ENCODE peak calls at places on chromosomes 6 and 20, in six cellular contexts. One of them, this sample, is unnamed.

GRCh38 chr6:45327956-45328522 is at the start of gene RUNX2:
- DNase-seq in spleen: no peak
- DNase-seq in fibroblast of lung: peak; percentile 99
- DNase-seq in CD8-positive, alpha-beta memory T cell: no peak
- DNase-seq in sigmoid colon: no peak
- DNase-seq in heart right ventricle: no peak
- DNase-seq in this sample: no peak

GRCh38 chr20:48921883-48922867 is 664 bp downstream of the ARFGEF2 start:
- DNase-seq in spleen: peak; percentile 92
- DNase-seq in sigmoid colon: no peak
- DNase-seq in heart right ventricle: peak; percentile 62
- DNase-seq in CD8-positive, alpha-beta memory T cell: no peak
- DNase-seq in fibroblast of lung: peak; percentile 53
- DNase-seq in this sample: peak; percentile 63

GRCh38 chr6:15674690-15675386 is 12.0 kb upstream of the DTNBP1 start:
- DNase-seq in sigmoid colon: no peak
- DNase-seq in spleen: no peak
- DNase-seq in heart right ventricle: no peak
- DNase-seq in fibroblast of lung: no peak
- DNase-seq in CD8-positive, alpha-beta memory T cell: no peak
- DNase-seq in this sample: no peak

GRCh38 chr6:43733471-43734293 is 36.3 kb upstream of the VEGFA start:
- DNase-seq in spleen: peak; percentile 57
- DNase-seq in fibroblast of lung: no peak
- DNase-seq in CD8-positive, alpha-beta memory T cell: no peak
- DNase-seq in sigmoid colon: no peak
- DNase-seq in heart right ventricle: no peak
- DNase-seq in this sample: no peak

GRCh38 chr6:42984924-42985475 is 630 bp downstream of the PPP2R5D start:
- DNase-seq in fibroblast of lung: peak; percentile 11
- DNase-seq in heart right ventricle: peak; percentile 29
- DNase-seq in sigmoid colon: no peak
- DNase-seq in CD8-positive, alpha-beta memory T cell: no peak
- DNase-seq in spleen: no peak
- DNase-seq in this sample: no peak

GRCh38 chr6:17405944-17406245 is 12.5 kb downstream of the CAP2 start:
- DNase-seq in heart right ventricle: no peak
- DNase-seq in spleen: no peak
- DNase-seq in sigmoid colon: no peak
- DNase-seq in CD8-positive, alpha-beta memory T cell: no peak
- DNase-seq in fibroblast of lung: no peak
- DNase-seq in this sample: no peak

GRCh38 chr6:137341721-137342195 is 122.6 kb upstream of the IFNGR1 start:
- DNase-seq in fibroblast of lung: no peak
- DNase-seq in sigmoid colon: no peak
- DNase-seq in CD8-positive, alpha-beta memory T cell: peak; percentile 40
- DNase-seq in heart right ventricle: peak; percentile 23
- DNase-seq in spleen: no peak
- DNase-seq in this sample: peak; percentile 65

GRCh38 chr6:169158182-169158573 is 95.5 kb downstream of the THBS2 start:
- DNase-seq in CD8-positive, alpha-beta memory T cell: no peak
- DNase-seq in spleen: no peak
- DNase-seq in fibroblast of lung: peak; percentile 91
- DNase-seq in heart right ventricle: peak; percentile 76
- DNase-seq in sigmoid colon: peak; percentile 80
- DNase-seq in this sample: no peak

DNA sequence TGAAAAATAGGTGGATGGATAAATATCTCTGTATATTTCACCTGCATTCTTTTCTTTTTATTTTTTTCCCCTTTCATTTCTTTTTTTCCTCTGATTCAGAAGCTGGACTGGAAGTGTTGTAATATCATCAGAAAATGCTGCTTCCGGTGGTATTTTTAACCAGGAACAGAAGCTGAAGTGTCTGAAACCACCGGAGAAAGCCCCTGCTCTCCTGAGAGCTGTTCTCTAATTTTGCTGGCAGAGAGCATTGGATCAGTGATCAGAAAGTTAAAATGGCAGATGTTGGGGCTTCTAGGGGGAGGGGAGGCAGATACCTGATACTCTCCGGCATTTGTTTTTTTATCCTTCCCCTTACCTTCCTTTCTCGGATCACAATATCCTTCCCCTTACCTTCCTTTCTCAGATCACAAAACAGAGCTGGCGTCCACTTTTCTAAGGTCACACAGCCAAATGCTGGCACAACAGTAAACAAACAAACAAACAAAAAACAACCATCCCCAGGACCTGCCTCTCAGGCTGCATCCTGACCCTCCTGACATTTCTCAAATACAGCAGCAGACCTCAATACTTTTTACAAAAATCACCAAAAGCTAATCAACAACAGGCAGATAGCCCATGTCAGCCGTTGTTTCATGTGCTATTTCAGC is 143.2 kb upstream of the ZNF217 start:
- DNase-seq in heart right ventricle: no peak
- DNase-seq in sigmoid colon: no peak
- DNase-seq in spleen: no peak
- DNase-seq in fibroblast of lung: peak; percentile 67
- DNase-seq in CD8-positive, alpha-beta memory T cell: no peak
- DNase-seq in this sample: peak; percentile 16
- H3K4me3 ChIP-seq in heart right ventricle: peak overlapping the region; percentile 10
- H3K4me3 ChIP-seq in sigmoid colon: no peak overlapping the region
- H3K4me3 ChIP-seq in spleen: no peak overlapping the region
- H3K4me3 ChIP-seq in fibroblast of lung: no peak overlapping the region
- H3K4me3 ChIP-seq in CD8-positive, alpha-beta memory T cell: no peak overlapping the region
- H3K4me3 ChIP-seq in this sample: no peak overlapping the region

DNA sequence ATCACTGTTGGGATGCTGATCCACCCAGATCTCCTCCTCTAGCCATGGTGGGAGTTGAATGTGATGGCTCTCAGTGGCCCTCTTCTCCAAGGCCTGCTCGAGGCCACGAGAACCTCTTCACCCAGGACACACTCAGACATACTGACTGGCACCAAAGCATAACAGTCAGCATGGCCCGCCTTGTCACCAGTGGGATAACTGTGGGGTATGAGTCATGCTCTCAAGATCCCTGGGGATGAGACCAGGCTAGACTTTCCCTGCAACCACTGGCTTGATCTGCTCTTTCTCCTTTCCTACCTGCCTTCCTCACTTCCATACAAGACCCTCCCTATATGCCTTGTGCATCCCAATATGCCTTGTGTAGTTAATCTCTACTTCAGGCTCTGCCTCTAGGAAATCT is 66.8 kb downstream of the RIN2 start:
- DNase-seq in sigmoid colon: no peak
- DNase-seq in heart right ventricle: no peak
- DNase-seq in fibroblast of lung: no peak
- DNase-seq in spleen: no peak
- DNase-seq in CD8-positive, alpha-beta memory T cell: no peak
- DNase-seq in this sample: no peak
- H3K4me1 ChIP-seq in sigmoid colon: no peaks in the 10 kb centered on the region
- H3K4me1 ChIP-seq in heart right ventricle: peaks cover 27% of the 10 kb centered on the region
- H3K4me1 ChIP-seq in fibroblast of lung: no peaks in the 10 kb centered on the region
- H3K4me1 ChIP-seq in spleen: peaks cover 87% of the 10 kb centered on the region
- H3K4me1 ChIP-seq in CD8-positive, alpha-beta memory T cell: no peaks in the 10 kb centered on the region
- H3K4me1 ChIP-seq in this sample: no peaks in the 10 kb centered on the region

DNA sequence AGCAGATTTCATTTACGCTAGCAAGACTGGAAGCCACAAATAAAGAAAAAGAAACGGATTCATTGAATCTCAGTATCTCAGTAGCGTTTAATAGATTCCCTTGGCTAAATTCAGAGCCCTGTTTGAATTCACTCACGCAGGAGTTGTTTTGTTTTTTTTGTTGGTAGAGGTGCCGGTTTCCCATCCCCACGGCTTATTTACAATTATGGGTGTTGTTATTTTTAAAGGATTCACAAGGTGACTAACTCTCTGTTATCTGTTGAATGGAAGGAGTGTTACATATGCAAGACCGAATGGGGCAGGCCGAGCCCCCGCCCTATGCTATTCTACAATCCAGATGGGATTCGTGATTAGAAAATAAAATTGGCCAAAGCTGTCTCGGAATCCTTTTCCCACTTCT is 2.3 kb upstream of the INSM1 start:
- DNase-seq in heart right ventricle: no peak
- DNase-seq in spleen: no peak
- DNase-seq in CD8-positive, alpha-beta memory T cell: no peak
- DNase-seq in fibroblast of lung: no peak
- DNase-seq in sigmoid colon: no peak
- DNase-seq in this sample: no peak
- H3K27me3 ChIP-seq in heart right ventricle: peaks cover 74% of the 10 kb centered on the region
- H3K27me3 ChIP-seq in spleen: peaks cover 100% of the 10 kb centered on the region
- H3K27me3 ChIP-seq in CD8-positive, alpha-beta memory T cell: peaks cover 5% of the 10 kb centered on the region
- H3K27me3 ChIP-seq in fibroblast of lung: peaks cover 80% of the 10 kb centered on the region
- H3K27me3 ChIP-seq in sigmoid colon: peaks cover 98% of the 10 kb centered on the region
- H3K27me3 ChIP-seq in this sample: peaks cover 37% of the 10 kb centered on the region

DNA sequence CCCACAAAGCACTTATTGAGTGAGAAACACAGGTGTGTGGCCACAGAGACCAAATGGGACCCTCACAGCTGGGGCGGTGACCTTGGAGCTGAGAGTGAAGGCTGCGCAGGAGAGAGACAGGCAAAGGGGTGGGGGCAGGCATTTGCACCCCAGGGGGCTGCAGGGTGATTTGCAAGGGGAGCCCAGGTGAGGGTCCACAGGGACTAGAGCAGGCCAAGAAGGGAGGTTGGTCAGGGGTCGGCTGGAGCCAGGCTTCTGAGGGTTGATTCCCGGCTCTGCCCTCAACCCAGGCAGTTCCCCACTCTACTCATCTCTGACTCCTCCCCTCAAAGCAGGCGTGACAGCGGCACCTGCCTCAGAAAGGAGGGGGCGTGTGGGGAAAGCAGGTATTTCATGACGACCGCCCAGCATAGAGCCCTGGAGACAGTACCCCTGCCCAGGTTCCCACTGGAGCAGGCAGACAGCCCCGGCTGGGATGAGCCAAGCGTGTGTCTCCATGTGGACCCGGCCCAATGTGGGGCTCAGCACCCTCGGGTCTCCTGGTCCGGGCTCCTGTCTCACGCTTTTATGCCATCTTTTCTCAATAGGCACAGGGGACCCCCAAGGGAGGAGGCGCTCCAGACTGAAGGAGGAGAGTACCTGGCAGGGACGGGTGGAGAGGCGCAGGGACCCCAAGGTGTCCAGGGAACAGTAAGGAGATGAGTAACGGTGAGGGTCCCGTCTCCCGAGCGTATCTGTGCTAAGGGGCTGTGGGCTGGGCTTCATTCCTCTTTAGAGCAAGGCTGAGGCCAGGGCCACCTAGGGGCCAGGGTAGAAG is 3.1 kb upstream of the MRGBP start:
- DNase-seq in sigmoid colon: no peak
- DNase-seq in spleen: peak; percentile 89
- DNase-seq in CD8-positive, alpha-beta memory T cell: no peak
- DNase-seq in fibroblast of lung: no peak
- DNase-seq in heart right ventricle: no peak
- DNase-seq in this sample: no peak
- H3K4me3 ChIP-seq in sigmoid colon: no peak overlapping the region
- H3K4me3 ChIP-seq in spleen: no peak overlapping the region
- H3K4me3 ChIP-seq in CD8-positive, alpha-beta memory T cell: peak overlapping the region; percentile 76
- H3K4me3 ChIP-seq in fibroblast of lung: no peak overlapping the region
- H3K4me3 ChIP-seq in heart right ventricle: no peak overlapping the region
- H3K4me3 ChIP-seq in this sample: no peak overlapping the region

DNA sequence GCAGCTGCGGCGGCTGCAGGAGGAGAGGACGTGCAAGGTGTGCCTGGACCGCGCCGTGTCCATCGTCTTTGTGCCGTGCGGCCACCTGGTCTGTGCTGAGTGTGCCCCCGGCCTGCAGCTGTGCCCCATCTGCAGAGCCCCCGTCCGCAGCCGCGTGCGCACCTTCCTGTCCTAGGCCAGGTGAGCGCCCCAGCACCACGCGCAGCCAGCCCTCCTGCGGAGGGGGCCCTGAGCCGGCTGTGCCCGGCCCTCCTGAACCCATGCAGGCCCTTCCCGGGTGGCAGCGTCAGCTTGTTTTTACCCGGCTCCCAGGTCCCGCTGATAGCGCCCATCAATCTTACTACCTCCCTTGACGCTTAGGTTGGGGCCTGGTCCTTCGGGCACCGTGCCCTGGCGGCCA is 3.7 kb downstream of the BIRC7 start:
- DNase-seq in spleen: no peak
- DNase-seq in fibroblast of lung: no peak
- DNase-seq in sigmoid colon: no peak
- DNase-seq in CD8-positive, alpha-beta memory T cell: no peak
- DNase-seq in heart right ventricle: no peak
- DNase-seq in this sample: no peak
- H3K4me1 ChIP-seq in spleen: peaks cover 38% of the 10 kb centered on the region
- H3K4me1 ChIP-seq in fibroblast of lung: no peaks in the 10 kb centered on the region
- H3K4me1 ChIP-seq in sigmoid colon: no peaks in the 10 kb centered on the region
- H3K4me1 ChIP-seq in CD8-positive, alpha-beta memory T cell: no peaks in the 10 kb centered on the region
- H3K4me1 ChIP-seq in heart right ventricle: no peaks in the 10 kb centered on the region
- H3K4me1 ChIP-seq in this sample: no peaks in the 10 kb centered on the region

GRCh38 chr20:63381781-63382431 is 20.8 kb upstream of the CHRNA4 start:
- DNase-seq in fibroblast of lung: no peak
- DNase-seq in spleen: no peak
- DNase-seq in CD8-positive, alpha-beta memory T cell: peak; percentile 19
- DNase-seq in sigmoid colon: no peak
- DNase-seq in heart right ventricle: no peak
- DNase-seq in this sample: no peak

GRCh38 chr20:63379296-63379695 is 18.1 kb upstream of the CHRNA4 start:
- DNase-seq in spleen: no peak
- DNase-seq in fibroblast of lung: no peak
- DNase-seq in heart right ventricle: no peak
- DNase-seq in CD8-positive, alpha-beta memory T cell: no peak
- DNase-seq in sigmoid colon: no peak
- DNase-seq in this sample: no peak

GRCh38 chr20:63382551-63383300 is 21.6 kb upstream of the CHRNA4 start:
- DNase-seq in fibroblast of lung: no peak
- DNase-seq in spleen: no peak
- DNase-seq in CD8-positive, alpha-beta memory T cell: no peak
- DNase-seq in sigmoid colon: no peak
- DNase-seq in heart right ventricle: no peak
- DNase-seq in this sample: no peak

GRCh38 chr20:63378626-63379025 is 17.5 kb upstream of the CHRNA4 start:
- DNase-seq in CD8-positive, alpha-beta memory T cell: no peak
- DNase-seq in spleen: no peak
- DNase-seq in heart right ventricle: no peak
- DNase-seq in sigmoid colon: no peak
- DNase-seq in fibroblast of lung: no peak
- DNase-seq in this sample: no peak

DNA sequence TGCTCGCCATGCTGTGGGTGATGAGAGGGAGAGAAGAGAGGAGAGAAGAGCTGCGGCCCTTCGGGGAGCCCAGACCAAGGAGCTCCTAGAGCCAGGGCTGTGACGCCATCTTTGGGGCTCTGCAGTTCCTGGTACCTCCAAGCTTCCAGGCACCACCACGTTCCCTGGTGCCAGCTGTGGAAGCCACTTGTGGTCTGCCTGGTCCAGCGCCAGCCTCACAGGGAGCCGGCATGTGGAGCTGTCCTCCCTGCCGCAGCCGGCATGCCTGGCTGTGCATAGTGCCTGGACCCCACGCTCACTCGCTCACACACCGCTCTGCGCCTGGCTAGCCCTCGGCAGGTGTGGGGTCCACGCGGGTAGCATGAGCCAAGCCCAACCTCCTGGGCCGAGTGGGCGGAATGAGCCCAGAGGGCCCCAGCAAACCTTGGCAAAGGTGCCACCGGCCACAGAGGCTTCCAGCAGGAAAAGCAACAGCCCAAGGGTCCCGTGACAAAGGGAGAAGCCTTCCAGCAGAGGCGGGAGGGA is 19.3 kb upstream of the CHRNA4 start:
- DNase-seq in sigmoid colon: no peak
- DNase-seq in heart right ventricle: no peak
- DNase-seq in fibroblast of lung: no peak
- DNase-seq in spleen: no peak
- DNase-seq in CD8-positive, alpha-beta memory T cell: no peak
- DNase-seq in this sample: no peak
- H3K27me3 ChIP-seq in sigmoid colon: peaks cover 92% of the 10 kb centered on the region
- H3K27me3 ChIP-seq in heart right ventricle: peaks cover 55% of the 10 kb centered on the region
- H3K27me3 ChIP-seq in fibroblast of lung: no peaks in the 10 kb centered on the region
- H3K27me3 ChIP-seq in spleen: peaks cover 65% of the 10 kb centered on the region
- H3K27me3 ChIP-seq in CD8-positive, alpha-beta memory T cell: peaks cover 8% of the 10 kb centered on the region
- H3K27me3 ChIP-seq in this sample: no peaks in the 10 kb centered on the region

This sample was measured in small intestine.